ENCODE peak calls at places on chromosome 17, in four cellular contexts. Y, L, W and A are unnamed samples.

GRCh38 chr17:42849451-42850157 is 1.4 kb upstream of the AOC3 start:
- DNase-seq in Y (no peak), L (peak), W (no peak), A (no peak)

GRCh38 chr17:82775033-82775823 is 23.4 kb downstream of the TBCD start:
- DNase-seq in Y (no peak), L (peak), W (no peak), A (peak)

GRCh38 chr17:1709403-1709891 is 730 bp downstream of the TLCD2 start:
- DNase-seq in Y (peak), L (no peak), W (no peak), A (no peak)

GRCh38 chr17:21042434-21043295 is at the start of gene USP22:
- DNase-seq in Y (no peak), L (no peak), W (no peak), A (peak)

GRCh38 chr17:63774982-63775290 is 966 bp downstream of the DDX42 start:
- DNase-seq in Y (peak), L (peak), W (no peak), A (no peak)

GRCh38 chr17:60615108-60615507 is 15.1 kb downstream of the PPM1D start:
- DNase-seq in Y (no peak), L (no peak), W (no peak), A (no peak)

GRCh38 chr17:556431-556995 is 158.1 kb downstream of the VPS53 start:
- DNase-seq in Y (no peak), L (no peak), W (no peak), A (no peak)

GRCh38 chr17:29124135-29124930 is 55.9 kb downstream of the MYO18A start:
- DNase-seq in Y (peak), L (peak), W (no peak), A (peak)

GRCh38 chr17:2852211-2852610 is 56.0 kb downstream of the RAP1GAP2 start:
- DNase-seq in Y (no peak), L (no peak), W (no peak), A (no peak)

GRCh38 chr17:75698659-75699058 is 22.6 kb upstream of the ITGB4 start:
- DNase-seq in Y (no peak), L (no peak), W (no peak), A (no peak)

GRCh38 chr17:2796164-2797140 is at the start of gene RAP1GAP2:
- DNase-seq in Y (peak), L (no peak), W (no peak), A (no peak)

GRCh38 chr17:37818689-37819088 is 73.8 kb upstream of the HNF1B start:
- DNase-seq in Y (no peak), L (no peak), W (no peak), A (no peak)

GRCh38 chr17:40645291-40645690 is 2.3 kb downstream of the SMARCE1 start:
- DNase-seq in Y (no peak), L (no peak), W (no peak), A (no peak)

GRCh38 chr17:17527534-17527933 is 31.3 kb upstream of the RASD1 start:
- DNase-seq in Y (no peak), L (no peak), W (no peak), A (no peak)

GRCh38 chr17:40072481-40073346 is 9.9 kb downstream of the THRA start:
- DNase-seq in Y (no peak), L (peak), W (no peak), A (no peak)

GRCh38 chr17:62690168-62690897 is 62.9 kb downstream of the MRC2 start:
- DNase-seq in Y (no peak), L (no peak), W (no peak), A (no peak)

GRCh38 chr17:73007447-73007846 is 85.0 kb downstream of the SLC39A11 start:
- DNase-seq in Y (peak), L (no peak), W (no peak), A (no peak)

GRCh38 chr17:51118330-51119195 is 2.1 kb downstream of the SPAG9 start:
- DNase-seq in Y (peak), L (peak), W (no peak), A (no peak)

GRCh38 chr17:57874434-57875108 is 24.7 kb upstream of the MRPS23 start:
- DNase-seq in Y (peak), L (no peak), W (no peak), A (no peak)

GRCh38 chr17:6098466-6099180 is 28.4 kb downstream of the WSCD1 start:
- DNase-seq in Y (no peak), L (peak), W (no peak), A (no peak)

GRCh38 chr17:45332989-45333701 is 16.3 kb upstream of the MAP3K14 start:
- DNase-seq in Y (peak), L (peak), W (no peak), A (peak)

GRCh38 chr17:31405941-31406371 is 14.5 kb downstream of the RAB11FIP4 start:
- DNase-seq in Y (no peak), L (no peak), W (no peak), A (no peak)

GRCh38 chr17:29615048-29615385 is 7.7 kb downstream of the CORO6 start:
- DNase-seq in Y (peak), L (peak), W (no peak), A (peak)

GRCh38 chr17:57665128-57665527 is 80.0 kb downstream of the CCDC182 start:
- DNase-seq in Y (no peak), L (no peak), W (no peak), A (no peak)

GRCh38 chr17:76386966-76387765 is 2.8 kb downstream of the SPHK1 start:
- DNase-seq in Y (no peak), L (no peak), W (no peak), A (no peak)

GRCh38 chr17:10618202-10618635 is 38.9 kb downstream of the MYH3 start:
- DNase-seq in Y (peak), L (peak), W (no peak), A (peak)

GRCh38 chr17:313231-313630 is 39.4 kb downstream of the RPH3AL start:
- DNase-seq in Y (no peak), L (no peak), W (no peak), A (no peak)

GRCh38 chr17:38777641-38778250 is 21.6 kb downstream of the PIP4K2B start:
- DNase-seq in Y (no peak), L (no peak), W (no peak), A (no peak)

GRCh38 chr17:75239214-75239613 is 22.2 kb downstream of the GGA3 start:
- DNase-seq in Y (no peak), L (no peak), W (no peak), A (no peak)

GRCh38 chr17:64005734-64006167 is 7.6 kb downstream of the PRR29 start:
- DNase-seq in Y (no peak), L (peak), W (no peak), A (no peak)

GRCh38 chr17:5446786-5447185 is 7.8 kb upstream of the C1QBP start:
- DNase-seq in Y (no peak), L (no peak), W (no peak), A (no peak)

GRCh38 chr17:10192963-10193362 is 5.4 kb downstream of the GAS7 start:
- DNase-seq in Y (no peak), L (no peak), W (no peak), A (no peak)

GRCh38 chr17:33053641-33054040 is 62.0 kb downstream of the SPACA3 start:
- DNase-seq in Y (no peak), L (no peak), W (no peak), A (no peak)

GRCh38 chr17:33050611-33051140 is 59.0 kb downstream of the SPACA3 start:
- DNase-seq in Y (no peak), L (no peak), W (no peak), A (no peak)

GRCh38 chr17:33046361-33047255 is 55.0 kb downstream of the SPACA3 start:
- DNase-seq in Y (no peak), L (no peak), W (no peak), A (no peak)

GRCh38 chr17:33052856-33053255 is 61.2 kb downstream of the SPACA3 start:
- DNase-seq in Y (no peak), L (no peak), W (no peak), A (no peak)

GRCh38 chr17:33049781-33050414 is 58.3 kb downstream of the SPACA3 start:
- DNase-seq in Y (peak), L (peak), W (no peak), A (peak)
- TF ChIP-seq SPI1 in Y (no peak), L (no peak), W (no peak), A (no peak)

GRCh38 chr17:78301821-78302213 is 58.1 kb downstream of the SOCS3 start:
- DNase-seq in Y (no peak), L (no peak), W (no peak), A (no peak)

GRCh38 chr17:78300962-78301820 is 58.7 kb downstream of the SOCS3 start:
- DNase-seq in Y (peak), L (no peak), W (no peak), A (no peak)

GRCh38 chr17:78302478-78302877 is 57.4 kb downstream of the SOCS3 start:
- DNase-seq in Y (no peak), L (no peak), W (no peak), A (no peak)

GRCh38 chr17:78294776-78295175 is 63.3 kb downstream of the TMEM235 start:
- DNase-seq in Y (no peak), L (no peak), W (no peak), A (no peak)

DNA sequence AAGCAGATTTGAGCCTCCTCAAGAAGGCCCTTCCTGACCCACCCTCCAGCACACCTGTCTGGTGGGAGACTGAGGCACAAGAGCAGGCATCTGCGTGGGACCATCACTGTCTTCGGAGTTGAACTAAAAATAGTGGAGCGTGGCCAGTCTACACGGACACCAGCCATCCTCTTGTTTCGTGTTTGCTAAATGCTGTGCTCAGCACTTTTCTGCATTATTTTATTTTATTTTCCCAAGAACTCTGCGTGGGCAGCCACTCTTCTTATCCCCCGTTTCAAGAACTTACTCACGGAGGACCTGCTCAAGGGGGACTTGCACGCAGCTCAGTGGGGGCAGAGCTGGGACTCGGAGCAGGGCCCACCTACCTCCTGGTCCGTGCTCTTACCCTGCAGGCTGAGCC is 60.8 kb downstream of the SOCS3 start:
- DNase-seq in Y (no peak), L (no peak), W (no peak), A (no peak)
- TF ChIP-seq POLR2AphosphoS5 in Y (no peak), L (no peak), W (no peak), A (no peak)

GRCh38 chr17:77872714-77873517 is 85.6 kb upstream of the TNRC6C start:
- DNase-seq in Y (no peak), L (no peak), W (no peak), A (no peak)
- TF ChIP-seq SPI1 in Y (no peak), L (no peak), W (no peak), A (no peak)

GRCh38 chr17:81519284-81520020 is 6.9 kb upstream of the ACTG1 start:
- DNase-seq in Y (no peak), L (peak), W (no peak), A (peak)
- TF ChIP-seq POLR2AphosphoS5 in Y (no peak), L (no peak), W (no peak), A (no peak)